ENCODE peak calls at places on chromosomes 3 and 15, in ten cellular contexts. One of them, this sample, is unnamed.

GRCh38 chr15:31510003-31510402 is 183.4 kb downstream of the KLF13 start:
- DNase-seq in psoas muscle: no peak
- DNase-seq in tibial artery: no peak
- DNase-seq in MM.1S: no peak
- DNase-seq in Peyer's patch: no peak
- DNase-seq in suprapubic skin: no peak
- DNase-seq in stomach: no peak
- DNase-seq in colonic mucosa: peak; percentile 7
- DNase-seq in dorsolateral prefrontal cortex: no peak
- DNase-seq in SK-N-SH: no peak
- DNase-seq in this sample: no peak

GRCh38 chr3:179071161-179071568 is 444 bp downstream of the ZMAT3 start:
- DNase-seq in psoas muscle: no peak
- DNase-seq in tibial artery: no peak
- DNase-seq in MM.1S: peak; percentile 51
- DNase-seq in Peyer's patch: peak; percentile 55
- DNase-seq in suprapubic skin: no peak
- DNase-seq in stomach: no peak
- DNase-seq in colonic mucosa: peak; percentile 37
- DNase-seq in dorsolateral prefrontal cortex: no peak
- DNase-seq in SK-N-SH: no peak
- DNase-seq in this sample: peak; percentile 25

GRCh38 chr3:150761831-150762661 is 923 bp downstream of the SIAH2 start:
- DNase-seq in psoas muscle: peak; percentile 45
- DNase-seq in tibial artery: peak; percentile 81
- DNase-seq in MM.1S: peak; percentile 52
- DNase-seq in Peyer's patch: peak; percentile 76
- DNase-seq in suprapubic skin: no peak
- DNase-seq in stomach: peak; percentile 64
- DNase-seq in colonic mucosa: peak; percentile 80
- DNase-seq in dorsolateral prefrontal cortex: peak; percentile 54
- DNase-seq in SK-N-SH: peak; percentile 53
- DNase-seq in this sample: peak; percentile 47

GRCh38 chr15:39479916-39480315 is 101.0 kb upstream of the THBS1 start:
- DNase-seq in psoas muscle: no peak
- DNase-seq in tibial artery: no peak
- DNase-seq in MM.1S: no peak
- DNase-seq in Peyer's patch: no peak
- DNase-seq in suprapubic skin: no peak
- DNase-seq in stomach: no peak
- DNase-seq in colonic mucosa: no peak
- DNase-seq in dorsolateral prefrontal cortex: no peak
- DNase-seq in SK-N-SH: no peak
- DNase-seq in this sample: peak; percentile 37

GRCh38 chr3:141561426-141562034 is 74.7 kb downstream of the RASA2 start:
- DNase-seq in psoas muscle: no peak
- DNase-seq in tibial artery: no peak
- DNase-seq in MM.1S: peak; percentile 57
- DNase-seq in Peyer's patch: no peak
- DNase-seq in suprapubic skin: no peak
- DNase-seq in stomach: no peak
- DNase-seq in colonic mucosa: peak; percentile 47
- DNase-seq in dorsolateral prefrontal cortex: no peak
- DNase-seq in SK-N-SH: peak; percentile 47
- DNase-seq in this sample: peak; percentile 25

GRCh38 chr3:7144696-7145308 is 283.9 kb downstream of the GRM7 start:
- DNase-seq in psoas muscle: no peak
- DNase-seq in tibial artery: no peak
- DNase-seq in MM.1S: peak; percentile 9
- DNase-seq in Peyer's patch: no peak
- DNase-seq in suprapubic skin: no peak
- DNase-seq in stomach: no peak
- DNase-seq in colonic mucosa: no peak
- DNase-seq in dorsolateral prefrontal cortex: no peak
- DNase-seq in SK-N-SH: peak; percentile 3
- DNase-seq in this sample: no peak

GRCh38 chr15:65777053-65777452 is 15.0 kb downstream of the DENND4A start:
- DNase-seq in psoas muscle: no peak
- DNase-seq in tibial artery: no peak
- DNase-seq in MM.1S: no peak
- DNase-seq in Peyer's patch: no peak
- DNase-seq in suprapubic skin: no peak
- DNase-seq in stomach: no peak
- DNase-seq in colonic mucosa: no peak
- DNase-seq in dorsolateral prefrontal cortex: no peak
- DNase-seq in SK-N-SH: no peak
- DNase-seq in this sample: no peak

GRCh38 chr15:36977620-36978610 is 122.4 kb downstream of the MEIS2 start:
- DNase-seq in psoas muscle: no peak
- DNase-seq in tibial artery: no peak
- DNase-seq in MM.1S: no peak
- DNase-seq in Peyer's patch: no peak
- DNase-seq in suprapubic skin: no peak
- DNase-seq in stomach: no peak
- DNase-seq in colonic mucosa: no peak
- DNase-seq in dorsolateral prefrontal cortex: no peak
- DNase-seq in SK-N-SH: no peak
- DNase-seq in this sample: no peak

GRCh38 chr3:71135373-71136088 is 448.0 kb downstream of the FOXP1 start:
- DNase-seq in psoas muscle: no peak
- DNase-seq in tibial artery: no peak
- DNase-seq in MM.1S: no peak
- DNase-seq in Peyer's patch: no peak
- DNase-seq in suprapubic skin: no peak
- DNase-seq in stomach: peak; percentile 72
- DNase-seq in colonic mucosa: no peak
- DNase-seq in dorsolateral prefrontal cortex: no peak
- DNase-seq in SK-N-SH: no peak
- DNase-seq in this sample: no peak

GRCh38 chr15:58934521-58934920 is 1.0 kb upstream of the SLTM start:
- DNase-seq in psoas muscle: no peak
- DNase-seq in tibial artery: no peak
- DNase-seq in MM.1S: no peak
- DNase-seq in Peyer's patch: no peak
- DNase-seq in suprapubic skin: no peak
- DNase-seq in stomach: no peak
- DNase-seq in colonic mucosa: no peak
- DNase-seq in dorsolateral prefrontal cortex: no peak
- DNase-seq in SK-N-SH: no peak
- DNase-seq in this sample: no peak

GRCh38 chr3:173733029-173733652 is 335.6 kb downstream of the NLGN1 start:
- DNase-seq in psoas muscle: no peak
- DNase-seq in tibial artery: no peak
- DNase-seq in MM.1S: peak; percentile 52
- DNase-seq in Peyer's patch: no peak
- DNase-seq in suprapubic skin: no peak
- DNase-seq in stomach: no peak
- DNase-seq in colonic mucosa: no peak
- DNase-seq in dorsolateral prefrontal cortex: no peak
- DNase-seq in SK-N-SH: peak; percentile 4
- DNase-seq in this sample: peak; percentile 62

GRCh38 chr3:158160958-158161357 is 51.1 kb downstream of the RSRC1 start:
- DNase-seq in psoas muscle: no peak
- DNase-seq in tibial artery: no peak
- DNase-seq in MM.1S: no peak
- DNase-seq in Peyer's patch: no peak
- DNase-seq in suprapubic skin: no peak
- DNase-seq in stomach: no peak
- DNase-seq in colonic mucosa: no peak
- DNase-seq in dorsolateral prefrontal cortex: no peak
- DNase-seq in SK-N-SH: no peak
- DNase-seq in this sample: peak; percentile 49

DNA sequence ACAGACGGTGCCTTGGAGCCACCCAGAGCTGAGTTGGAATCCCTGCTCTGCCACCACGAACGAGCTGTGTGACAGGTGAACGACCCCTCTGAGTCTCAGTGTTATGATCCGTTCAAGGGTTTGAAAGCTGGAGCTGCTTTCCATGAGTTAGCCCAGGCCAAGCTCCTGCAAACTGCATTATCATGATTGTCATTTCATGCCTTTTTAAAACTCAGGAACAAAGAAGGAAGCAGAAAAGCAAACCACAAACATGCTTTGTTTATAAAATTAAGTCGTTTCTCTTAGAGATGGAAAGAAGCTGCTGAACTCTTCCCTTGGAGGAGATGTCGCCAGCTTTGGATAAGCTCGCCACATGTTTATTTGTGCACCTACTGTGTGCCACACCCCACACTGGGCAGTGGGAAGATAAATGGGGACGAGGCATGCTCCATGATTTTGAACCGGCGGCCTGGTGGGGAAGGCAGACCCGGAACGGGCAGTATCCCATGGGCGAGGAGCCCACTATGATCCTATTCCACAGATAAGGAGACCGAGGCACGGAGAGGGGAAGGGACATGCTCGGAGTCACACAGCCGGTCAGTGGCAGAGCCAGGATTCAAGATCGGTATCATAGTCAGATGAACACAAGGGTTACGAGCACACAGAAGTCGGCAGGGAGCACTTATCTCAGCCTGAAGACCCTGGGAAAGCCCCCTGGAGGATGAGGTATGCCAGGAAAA is 15.9 kb downstream of the HRH1 start:
- DNase-seq in psoas muscle: no peak
- DNase-seq in tibial artery: peak; percentile 53
- DNase-seq in MM.1S: no peak
- DNase-seq in Peyer's patch: no peak
- DNase-seq in suprapubic skin: no peak
- DNase-seq in stomach: no peak
- DNase-seq in colonic mucosa: no peak
- DNase-seq in dorsolateral prefrontal cortex: no peak
- DNase-seq in SK-N-SH: no peak
- DNase-seq in this sample: no peak
- H3K27ac ChIP-seq in psoas muscle: no peak overlapping the region
- H3K27ac ChIP-seq in tibial artery: peak overlapping the region; percentile 89
- H3K27ac ChIP-seq in MM.1S: no peak overlapping the region
- H3K27ac ChIP-seq in Peyer's patch: no peak overlapping the region
- H3K27ac ChIP-seq in suprapubic skin: no peak overlapping the region
- H3K27ac ChIP-seq in stomach: no peak overlapping the region
- H3K27ac ChIP-seq in colonic mucosa: no peak overlapping the region
- H3K27ac ChIP-seq in dorsolateral prefrontal cortex: no peak overlapping the region
- H3K27ac ChIP-seq in SK-N-SH: no peak overlapping the region
- H3K27ac ChIP-seq in this sample: no peak overlapping the region

DNA sequence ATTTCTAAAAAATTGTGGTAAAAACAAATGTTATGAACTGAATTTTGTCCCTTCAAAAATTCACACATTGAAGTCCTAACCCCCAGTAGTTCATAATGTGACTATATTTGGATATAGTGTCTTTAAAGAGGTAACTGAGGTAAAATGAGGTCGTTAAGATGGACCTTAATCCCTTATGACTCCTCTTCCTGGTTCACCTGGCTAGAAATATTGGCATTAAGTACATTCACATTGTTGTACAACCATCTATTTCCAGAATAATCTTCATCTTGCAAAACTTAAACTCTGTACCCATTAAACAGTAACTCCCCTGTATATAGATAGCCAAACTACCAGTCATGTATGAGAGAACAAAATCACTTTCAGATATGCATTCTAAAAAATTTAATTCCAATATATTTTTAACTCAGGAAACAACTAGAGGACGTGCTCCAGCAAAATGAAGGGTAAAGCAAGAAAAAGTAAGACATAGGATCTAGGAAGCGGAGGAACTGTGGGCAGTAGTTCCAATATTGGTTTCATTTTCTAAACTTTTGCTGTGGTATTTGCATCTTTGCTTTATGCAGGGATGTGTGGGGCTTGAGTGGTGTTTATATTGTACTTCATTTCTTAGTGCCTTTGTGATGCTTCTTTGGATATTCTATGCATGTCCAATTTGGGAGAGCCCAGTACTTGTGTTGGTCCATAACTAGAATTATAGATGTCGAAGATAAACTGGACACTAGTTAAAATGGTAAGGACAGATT is 36.7 kb upstream of the IL20RB start:
- DNase-seq in psoas muscle: no peak
- DNase-seq in tibial artery: no peak
- DNase-seq in MM.1S: no peak
- DNase-seq in Peyer's patch: no peak
- DNase-seq in suprapubic skin: no peak
- DNase-seq in stomach: no peak
- DNase-seq in colonic mucosa: no peak
- DNase-seq in dorsolateral prefrontal cortex: no peak
- DNase-seq in SK-N-SH: no peak
- DNase-seq in this sample: no peak
- H3K4me3 ChIP-seq in psoas muscle: no peak overlapping the region
- H3K4me3 ChIP-seq in tibial artery: no peak overlapping the region
- H3K4me3 ChIP-seq in MM.1S: no peak overlapping the region
- H3K4me3 ChIP-seq in Peyer's patch: no peak overlapping the region
- H3K4me3 ChIP-seq in suprapubic skin: no peak overlapping the region
- H3K4me3 ChIP-seq in stomach: no peak overlapping the region
- H3K4me3 ChIP-seq in colonic mucosa: no peak overlapping the region
- H3K4me3 ChIP-seq in dorsolateral prefrontal cortex: no peak overlapping the region
- H3K4me3 ChIP-seq in SK-N-SH: no peak overlapping the region
- H3K4me3 ChIP-seq in this sample: no peak overlapping the region

DNA sequence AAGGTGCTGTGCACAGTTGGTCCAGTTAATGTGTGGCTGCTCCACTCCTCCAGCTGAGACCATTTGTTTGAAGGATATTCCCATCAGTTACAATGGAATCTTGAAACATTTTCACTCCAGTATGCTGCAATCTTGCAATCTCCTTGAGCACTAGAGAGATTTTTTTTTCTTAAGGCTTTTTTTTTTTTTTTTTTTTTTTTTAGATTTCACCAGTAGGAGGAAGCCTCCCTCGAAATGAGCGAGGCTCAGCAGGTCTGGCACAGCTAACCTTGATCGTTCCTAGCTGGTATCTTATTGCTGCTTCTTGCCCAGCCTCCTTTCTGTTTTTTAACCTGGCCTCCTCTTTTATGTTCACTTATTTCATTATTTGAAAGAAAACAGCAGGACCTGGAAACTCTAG is 48.1 kb downstream of the RAP2B start:
- DNase-seq in psoas muscle: no peak
- DNase-seq in tibial artery: no peak
- DNase-seq in MM.1S: no peak
- DNase-seq in Peyer's patch: no peak
- DNase-seq in suprapubic skin: no peak
- DNase-seq in stomach: no peak
- DNase-seq in colonic mucosa: no peak
- DNase-seq in dorsolateral prefrontal cortex: no peak
- DNase-seq in SK-N-SH: no peak
- DNase-seq in this sample: no peak
- TF ChIP-seq CTCF in psoas muscle: no peak
- TF ChIP-seq CTCF in tibial artery: no peak
- TF ChIP-seq CTCF in MM.1S: no peak
- TF ChIP-seq CTCF in Peyer's patch: no peak
- TF ChIP-seq CTCF in suprapubic skin: no peak
- TF ChIP-seq CTCF in stomach: no peak
- TF ChIP-seq CTCF in colonic mucosa: no peak
- TF ChIP-seq CTCF in dorsolateral prefrontal cortex: no peak
- TF ChIP-seq CTCF in SK-N-SH: peak; percentile 29
- TF ChIP-seq CTCF in this sample: no peak

DNA sequence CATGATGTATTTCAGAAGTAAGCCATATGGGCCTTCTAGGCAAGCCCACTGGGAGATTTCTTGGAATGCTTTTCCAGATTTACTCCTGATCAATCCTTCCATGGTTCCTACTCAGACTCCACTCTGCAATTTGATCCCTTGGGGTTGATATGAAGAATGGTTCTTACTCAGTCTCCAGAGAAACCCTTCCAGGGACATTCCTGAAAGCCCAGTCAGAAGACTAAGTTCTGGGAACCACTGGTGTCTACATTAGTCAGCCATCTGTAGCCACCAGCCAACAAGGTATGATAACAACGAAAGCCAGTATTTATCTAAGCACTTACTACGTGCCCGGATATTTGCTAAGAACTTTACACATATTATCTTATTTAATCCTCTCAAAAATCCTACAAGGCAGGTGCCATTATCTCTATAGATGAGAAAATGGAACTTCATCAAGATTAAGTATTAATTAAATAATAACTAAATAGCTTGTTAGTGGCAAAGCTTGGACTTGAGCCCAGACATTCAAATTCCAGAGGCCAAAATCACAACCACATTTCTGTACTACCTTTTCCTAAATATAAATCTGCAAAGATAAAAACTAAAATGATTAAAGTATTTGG is 32.7 kb downstream of the ZNF385D start:
- DNase-seq in psoas muscle: no peak
- DNase-seq in tibial artery: no peak
- DNase-seq in MM.1S: no peak
- DNase-seq in Peyer's patch: no peak
- DNase-seq in suprapubic skin: no peak
- DNase-seq in stomach: no peak
- DNase-seq in colonic mucosa: no peak
- DNase-seq in dorsolateral prefrontal cortex: no peak
- DNase-seq in SK-N-SH: no peak
- DNase-seq in this sample: peak; percentile 98
- H3K27ac ChIP-seq in psoas muscle: no peak overlapping the region
- H3K27ac ChIP-seq in tibial artery: peak overlapping the region; percentile 78
- H3K27ac ChIP-seq in MM.1S: no peak overlapping the region
- H3K27ac ChIP-seq in Peyer's patch: no peak overlapping the region
- H3K27ac ChIP-seq in suprapubic skin: no peak overlapping the region
- H3K27ac ChIP-seq in stomach: no peak overlapping the region
- H3K27ac ChIP-seq in colonic mucosa: no peak overlapping the region
- H3K27ac ChIP-seq in dorsolateral prefrontal cortex: no peak overlapping the region
- H3K27ac ChIP-seq in SK-N-SH: peak overlapping the region; percentile 53
- H3K27ac ChIP-seq in this sample: peak overlapping the region; percentile 70